ENCODE peak calls at places on chromosomes 11 and 22, in four cellular contexts. A, C, F and Y are unnamed samples.

GRCh38 chr11:66557733-66558326 is 10.6 kb downstream of the CTSF start:
- DNase-seq in A (no peak), C (no peak), F (no peak), Y (no peak)

GRCh38 chr11:108628812-108629211 is 35.2 kb upstream of the EXPH5 start:
- DNase-seq in A (no peak), C (no peak), F (no peak), Y (no peak)

GRCh38 chr11:17738350-17739207 is 4.0 kb downstream of the KCNC1 start:
- DNase-seq in A (no peak), C (no peak), F (no peak), Y (no peak)

GRCh38 chr11:111298466-111299110 is at the start of gene POU2AF3:
- DNase-seq in A (no peak), C (peak), F (no peak), Y (no peak)

GRCh38 chr11:106961518-106961917 is 56.8 kb downstream of the GUCY1A2 start:
- DNase-seq in A (no peak), C (no peak), F (no peak), Y (peak)

GRCh38 chr11:66851698-66852465 is 5.0 kb upstream of the LRFN4 start:
- DNase-seq in A (no peak), C (peak), F (no peak), Y (no peak)

GRCh38 chr22:23888615-23889401 is 5.4 kb upstream of the MIF start:
- DNase-seq in A (no peak), C (no peak), F (no peak), Y (peak)

GRCh38 chr11:95089620-95090542 is at the start of gene ENDOD1:
- DNase-seq in A (peak), C (peak), F (peak), Y (peak)

GRCh38 chr11:103872748-103873147 is 163.7 kb upstream of the DDI1 start:
- DNase-seq in A (no peak), C (no peak), F (no peak), Y (no peak)

GRCh38 chr22:45863981-45864751 is 112.8 kb downstream of the WNT7B start:
- DNase-seq in A (peak), C (peak), F (peak), Y (peak)

GRCh38 chr22:36197601-36198146 is 3.9 kb downstream of the APOL4 start:
- DNase-seq in A (peak), C (no peak), F (peak), Y (no peak)

GRCh38 chr11:47784785-47785381 is 17.7 kb upstream of the FNBP4 start:
- DNase-seq in A (no peak), C (no peak), F (no peak), Y (no peak)

GRCh38 chr22:20155330-20156041 is 4.6 kb upstream of the CCDC188 start:
- DNase-seq in A (peak), C (peak), F (no peak), Y (peak)

GRCh38 chr11:41955635-41956400 is 496.4 kb upstream of the LRRC4C start:
- DNase-seq in A (no peak), C (no peak), F (no peak), Y (no peak)

GRCh38 chr11:105489431-105489830 is 120.4 kb upstream of the GRIA4 start:
- DNase-seq in A (no peak), C (no peak), F (no peak), Y (no peak)

GRCh38 chr11:94224078-94224477 is 80.3 kb upstream of the IZUMO1R start:
- DNase-seq in A (no peak), C (no peak), F (no peak), Y (no peak)

GRCh38 chr11:8757047-8757446 is 74.5 kb downstream of the RPL27A start:
- DNase-seq in A (no peak), C (no peak), F (no peak), Y (no peak)

GRCh38 chr11:85947431-85948272 is 92.5 kb downstream of the CCDC83 start:
- DNase-seq in A (no peak), C (no peak), F (no peak), Y (peak)

GRCh38 chr11:65482306-65482850 is 16.5 kb upstream of the MALAT1 start:
- DNase-seq in A (no peak), C (no peak), F (no peak), Y (no peak)

GRCh38 chr11:70569173-70569890 is 171.0 kb downstream of the CTTN start:
- DNase-seq in A (no peak), C (peak), F (no peak), Y (no peak)

GRCh38 chr11:95219599-95219998 is 11.4 kb downstream of the SESN3 start:
- DNase-seq in A (no peak), C (no peak), F (no peak), Y (no peak)

GRCh38 chr22:25753252-25753651 is 11.3 kb downstream of the MYO18B start:
- DNase-seq in A (no peak), C (no peak), F (no peak), Y (no peak)

GRCh38 chr22:47393191-47393590 is 630.7 kb downstream of the TBC1D22A start:
- DNase-seq in A (no peak), C (peak), F (no peak), Y (no peak)

GRCh38 chr11:110433393-110434333 is 3.9 kb downstream of the FDX1 start:
- DNase-seq in A (no peak), C (no peak), F (no peak), Y (no peak)

GRCh38 chr11:23954730-23955129 is 542.1 kb upstream of the LUZP2 start:
- DNase-seq in A (no peak), C (no peak), F (no peak), Y (no peak)

GRCh38 chr11:2892215-2893020 is 6.8 kb upstream of the CDKN1C start:
- DNase-seq in A (peak), C (peak), F (no peak), Y (no peak)

DNA sequence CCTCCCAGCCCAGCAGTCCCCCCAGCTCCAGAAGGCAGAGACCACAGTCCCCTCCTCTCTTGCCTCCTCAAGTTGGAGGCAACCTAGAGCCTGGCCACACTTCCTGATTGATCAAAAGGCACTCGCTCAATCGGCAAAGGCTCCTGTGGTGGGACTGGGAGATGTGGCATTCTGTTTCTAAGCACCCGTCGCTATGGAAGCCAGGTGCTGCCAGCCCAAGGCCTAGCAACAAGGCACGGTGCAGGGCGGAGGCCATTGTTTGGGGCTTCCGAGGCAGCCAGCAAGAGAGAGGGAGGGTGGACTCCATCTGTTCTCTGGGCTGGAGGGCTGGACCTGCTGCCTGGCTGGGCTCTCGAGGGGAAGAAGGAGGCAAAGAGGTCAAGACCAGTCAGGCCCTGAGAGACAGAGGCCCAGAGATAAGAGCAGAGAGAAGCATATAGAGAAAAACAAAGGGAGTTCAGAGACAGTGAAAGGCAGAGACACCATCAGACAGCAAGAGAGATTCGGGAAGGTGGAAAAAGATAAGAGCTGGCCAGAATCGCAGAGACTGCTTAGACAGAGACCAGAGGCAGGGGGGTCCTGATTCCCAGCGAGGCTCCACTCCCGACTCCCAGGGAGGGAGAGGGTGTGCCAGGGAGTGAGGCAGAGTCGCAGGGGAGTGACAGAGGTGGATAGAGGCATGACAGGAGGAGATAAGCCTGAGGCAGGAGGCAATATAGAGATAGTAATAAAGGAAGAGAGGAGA is 21.2 kb downstream of the PDE2A start:
- DNase-seq in A (no peak), C (no peak), F (no peak), Y (no peak)
- TF ChIP-seq CTCF in A (no peak), C (no peak), F (no peak), Y (no peak)

GRCh38 chr11:132051704-132052103 is 681.3 kb downstream of the NTM start:
- DNase-seq in A (no peak), C (no peak), F (no peak), Y (no peak)

GRCh38 chr11:132052904-132053303 is 682.5 kb downstream of the NTM start:
- DNase-seq in A (no peak), C (no peak), F (no peak), Y (peak)

GRCh38 chr11:132050081-132050480 is 679.7 kb downstream of the NTM start:
- DNase-seq in A (no peak), C (peak), F (no peak), Y (no peak)

GRCh38 chr11:132049205-132049604 is 678.8 kb downstream of the NTM start:
- DNase-seq in A (no peak), C (no peak), F (no peak), Y (no peak)

DNA sequence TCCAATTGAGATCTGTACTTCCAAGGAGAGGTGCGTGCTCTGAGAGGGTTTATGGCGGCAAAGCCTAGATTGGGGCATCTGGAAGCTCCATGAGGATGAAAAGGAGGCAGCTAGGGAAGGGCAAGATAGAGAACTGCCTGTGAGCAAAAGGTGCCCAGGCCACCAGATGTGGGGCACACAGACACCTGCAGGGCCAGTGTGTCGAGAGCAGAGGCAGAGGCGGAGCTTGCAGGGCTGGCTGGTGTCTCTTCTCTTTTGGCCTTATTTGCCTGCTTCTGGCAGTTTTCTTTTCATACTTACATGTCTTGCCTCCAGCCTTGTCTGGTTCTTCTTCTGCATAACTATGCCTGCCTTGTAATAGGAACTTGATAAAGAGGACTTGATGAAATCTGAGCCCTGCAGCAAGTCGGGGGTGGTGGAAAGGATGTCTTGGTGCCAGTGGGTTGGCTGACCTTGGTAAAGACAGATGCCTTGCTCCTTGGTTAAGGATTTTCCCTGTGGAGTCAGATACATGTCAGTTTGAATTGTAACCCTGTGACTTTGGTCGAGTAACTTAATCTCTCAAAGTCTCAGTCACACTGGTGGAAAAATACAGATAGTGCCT is 680.3 kb downstream of the NTM start:
- DNase-seq in A (no peak), C (no peak), F (no peak), Y (no peak)
- H3K27ac ChIP-seq in A (no peak), C (no peak), F (no peak), Y (no peak)

GRCh38 chr11:911890-912219 is 1.2 kb upstream of the CHID1 start:
- DNase-seq in A (no peak), C (no peak), F (no peak), Y (no peak)
- H3K4me3 ChIP-seq in A (no peak), C (no peak), F (peak), Y (no peak)

DNA sequence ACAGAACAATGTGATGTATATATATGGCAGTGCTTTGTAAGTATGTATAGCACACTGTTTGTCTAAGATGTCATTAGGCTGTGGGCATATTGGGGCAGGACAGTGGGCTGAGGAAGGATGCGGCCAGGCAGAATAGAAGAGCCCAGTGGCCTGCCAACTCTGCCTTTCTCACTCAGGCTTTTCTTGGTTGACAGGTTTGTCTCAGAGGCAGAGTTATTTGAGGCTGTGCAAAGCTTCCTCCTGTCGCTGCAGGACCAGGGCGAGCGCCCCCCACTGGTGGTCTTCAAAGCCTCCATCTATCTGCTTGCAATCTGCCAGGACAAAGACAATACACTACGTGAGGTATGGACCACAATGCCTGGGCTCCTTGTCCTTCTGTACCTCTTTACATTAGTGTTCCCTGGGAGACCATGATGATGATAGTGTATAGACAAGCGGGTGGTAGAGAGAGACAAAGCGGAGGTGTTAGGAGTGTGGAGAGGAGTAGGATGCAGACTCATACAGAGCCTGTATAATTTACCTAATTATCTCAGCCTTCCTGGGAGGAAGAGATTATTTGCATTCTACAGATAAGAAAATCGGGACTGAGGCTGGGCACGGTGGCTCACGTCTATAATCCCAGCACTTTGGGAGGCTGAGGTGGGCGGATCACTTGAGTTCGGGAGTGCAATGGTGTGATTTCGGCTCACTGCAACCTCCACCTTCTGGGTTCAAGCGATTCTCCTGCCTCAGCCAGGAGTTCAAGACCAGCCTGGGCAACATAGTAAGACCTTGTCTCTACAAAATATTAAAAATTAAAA is 37.3 kb upstream of the CCDC134 start:
- DNase-seq in A (no peak), C (no peak), F (no peak), Y (peak)
- TF ChIP-seq CTCF in A (no peak), C (peak), F (no peak), Y (peak)

GRCh38 chr11:46364056-46364455 is 16.8 kb downstream of the DGKZ start:
- DNase-seq in A (no peak), C (no peak), F (no peak), Y (no peak)
- H3K27ac ChIP-seq in A (no peak), C (peak), F (peak), Y (peak)

GRCh38 chr11:61679893-61680621 is at the start of gene DAGLA:
- DNase-seq in A (peak), C (peak), F (peak), Y (no peak)
- H3K4me3 ChIP-seq in A (peak), C (peak), F (peak), Y (peak)